ENCODE peak calls at places on chromosomes 4 and X, in five cellular contexts. T is NB4, V is fibroblast of pulmonary artery, J is natural killer cell, L is endodermal cell. E is an unnamed sample.

GRCh38 chr4:15690020-15690809 is 8.6 kb downstream of the FAM200B start:
- DNase-seq in T (peak), V (peak), J (no peak), L (peak), E (no peak)

GRCh38 chrX:9312922-9313867 is 151.7 kb upstream of the TBL1X start:
- DNase-seq in T (peak), V (no peak), J (peak), L (peak), E (peak)

GRCh38 chrX:108117988-108118387 is 26.4 kb downstream of the ATG4A start:
- DNase-seq in T (no peak), V (no peak), J (no peak), L (no peak), E (no peak)

GRCh38 chr4:184347251-184348239 is 126.8 kb downstream of the IRF2 start:
- DNase-seq in T (peak), V (peak), J (no peak), L (peak), E (peak)

GRCh38 chr4:152968806-152969394 is 32.8 kb downstream of the FHDC1 start:
- DNase-seq in T (no peak), V (no peak), J (no peak), L (no peak), E (no peak)

GRCh38 chr4:90121961-90122748 is 5.0 kb upstream of the CCSER1 start:
- DNase-seq in T (no peak), V (peak), J (no peak), L (no peak), E (no peak)

GRCh38 chrX:131675596-131676194 is 131.8 kb downstream of the OR13H1 start:
- DNase-seq in T (peak), V (peak), J (no peak), L (peak), E (no peak)

GRCh38 chr4:20464381-20464780 is 212.7 kb downstream of the SLIT2 start:
- DNase-seq in T (no peak), V (peak), J (no peak), L (no peak), E (no peak)

GRCh38 chr4:168679397-168680176 is 182.7 kb downstream of the PALLD start:
- DNase-seq in T (no peak), V (no peak), J (no peak), L (no peak), E (no peak)

GRCh38 chr4:131974730-131975129 is 1174.4 kb upstream of the PCDH10 start:
- DNase-seq in T (peak), V (peak), J (no peak), L (no peak), E (no peak)

GRCh38 chr4:165967486-165967885 is 94.4 kb downstream of the TLL1 start:
- DNase-seq in T (no peak), V (no peak), J (no peak), L (no peak), E (no peak)

GRCh38 chr4:83387922-83388676 is 53.5 kb upstream of the HPSE start:
- DNase-seq in T (peak), V (no peak), J (no peak), L (peak), E (no peak)

GRCh38 chr4:96108146-96108545 is 268.3 kb downstream of the PDHA2 start:
- DNase-seq in T (no peak), V (no peak), J (no peak), L (no peak), E (no peak)

GRCh38 chrX:39492495-39493162 is 605.1 kb downstream of the BCOR start:
- DNase-seq in T (peak), V (no peak), J (no peak), L (no peak), E (peak)

GRCh38 chr4:10130190-10130888 is 13.7 kb upstream of the WDR1 start:
- DNase-seq in T (no peak), V (no peak), J (no peak), L (no peak), E (no peak)

GRCh38 chrX:119686087-119686639 is 6.8 kb downstream of the SEPTIN6 start:
- DNase-seq in T (peak), V (no peak), J (no peak), L (no peak), E (peak)

GRCh38 chrX:131704136-131704695 is 160.3 kb downstream of the OR13H1 start:
- DNase-seq in T (no peak), V (no peak), J (no peak), L (no peak), E (peak)

GRCh38 chr4:69748176-69748575 is 12.2 kb downstream of the SULT1B1 start:
- DNase-seq in T (no peak), V (peak), J (no peak), L (no peak), E (no peak)

GRCh38 chr4:186900232-186900900 is 176.7 kb upstream of the FAT1 start:
- DNase-seq in T (no peak), V (peak), J (no peak), L (no peak), E (no peak)

GRCh38 chrX:74426615-74427014 is 5.3 kb downstream of the SLC16A2 start:
- DNase-seq in T (no peak), V (no peak), J (no peak), L (no peak), E (no peak)

GRCh38 chr4:105061720-105062119 is 85.0 kb upstream of the TET2 start:
- DNase-seq in T (peak), V (no peak), J (no peak), L (no peak), E (no peak)

GRCh38 chr4:187444061-187444460 is 551.5 kb upstream of the ZFP42 start:
- DNase-seq in T (no peak), V (no peak), J (no peak), L (no peak), E (no peak)

GRCh38 chrX:68983004-68983857 is 154.4 kb downstream of the EFNB1 start:
- DNase-seq in T (no peak), V (no peak), J (no peak), L (peak), E (no peak)

GRCh38 chr4:139988863-139989765 is 164.9 kb downstream of the MAML3 start:
- DNase-seq in T (peak), V (peak), J (no peak), L (peak), E (no peak)

GRCh38 chr4:124414641-124415040 is 297.9 kb downstream of the ANKRD50 start:
- DNase-seq in T (no peak), V (peak), J (no peak), L (no peak), E (no peak)

GRCh38 chrX:47633671-47634590 is 4.2 kb upstream of the CFP start:
- DNase-seq in T (peak), V (no peak), J (no peak), L (no peak), E (no peak)

GRCh38 chrX:150575415-150575814 is 7.0 kb downstream of the MTM1 start:
- DNase-seq in T (no peak), V (peak), J (no peak), L (no peak), E (no peak)

GRCh38 chr4:103008875-103009729 is 10.4 kb downstream of the SLC9B1 start:
- DNase-seq in T (peak), V (peak), J (no peak), L (no peak), E (no peak)

GRCh38 chr4:85591361-85592098 is 116.6 kb downstream of the ARHGAP24 start:
- DNase-seq in T (no peak), V (no peak), J (no peak), L (no peak), E (no peak)

GRCh38 chrX:27890611-27891010 is 82.8 kb downstream of the MAGEB10 start:
- DNase-seq in T (no peak), V (peak), J (no peak), L (no peak), E (no peak)

GRCh38 chr4:174119051-174119450 is 164.4 kb downstream of the FBXO8 start:
- DNase-seq in T (peak), V (peak), J (no peak), L (no peak), E (no peak)

GRCh38 chr4:70505152-70505748 is 13.1 kb upstream of the AMTN start:
- DNase-seq in T (peak), V (peak), J (peak), L (peak), E (peak)

GRCh38 chr4:99624141-99624719 is 33.4 kb downstream of the C4orf54 start:
- DNase-seq in T (no peak), V (no peak), J (no peak), L (peak), E (no peak)

GRCh38 chr4:124111922-124112321 is 600.6 kb downstream of the ANKRD50 start:
- DNase-seq in T (peak), V (peak), J (no peak), L (peak), E (no peak)

GRCh38 chr4:18214656-18215055 is 193.1 kb upstream of the LCORL start:
- DNase-seq in T (no peak), V (no peak), J (no peak), L (peak), E (no peak)

GRCh38 chr4:8616831-8617230 is 24.3 kb downstream of the CPZ start:
- DNase-seq in T (no peak), V (no peak), J (no peak), L (no peak), E (no peak)

GRCh38 chr4:124710911-124711310 is 1.6 kb downstream of the ANKRD50 start:
- DNase-seq in T (no peak), V (peak), J (no peak), L (no peak), E (no peak)

GRCh38 chrX:130896816-130897508 is 6.0 kb downstream of the ENOX2 start:
- DNase-seq in T (no peak), V (peak), J (no peak), L (no peak), E (no peak)

DNA sequence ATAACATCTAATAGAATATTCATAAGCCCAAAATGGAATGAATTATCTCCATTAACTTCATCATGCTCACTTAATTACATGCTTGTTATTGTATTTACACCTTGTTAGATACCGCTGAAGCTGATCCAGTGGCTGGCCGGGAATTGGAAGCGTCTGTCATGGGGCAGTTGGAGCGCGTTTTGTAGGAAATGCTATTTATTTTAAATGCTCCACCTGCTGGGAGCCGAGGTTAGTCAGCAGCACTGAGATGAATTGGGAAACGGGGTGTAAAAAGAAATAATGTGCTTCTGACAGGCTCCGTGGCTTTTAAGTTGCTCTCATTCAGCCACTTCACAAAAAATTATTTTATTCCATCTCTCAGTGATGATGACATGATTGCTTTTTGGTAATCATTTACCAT is 25.2 kb downstream of the ARX start:
- DNase-seq in T (no peak), V (no peak), J (no peak), L (peak), E (no peak)
- TF ChIP-seq CTCF in T (no peak), V (no peak), J (no peak), L (peak), E (no peak)

GRCh38 chr4:143555676-143556075 is 42.2 kb downstream of the SMARCA5 start:
- DNase-seq in T (no peak), V (no peak), J (no peak), L (no peak), E (no peak)

GRCh38 chr4:143559757-143560147 is 46.2 kb downstream of the SMARCA5 start:
- DNase-seq in T (no peak), V (no peak), J (no peak), L (no peak), E (no peak)

GRCh38 chr4:143554728-143555597 is 41.5 kb downstream of the SMARCA5 start:
- DNase-seq in T (no peak), V (no peak), J (no peak), L (no peak), E (no peak)

GRCh38 chr4:143558286-143558685 is 44.8 kb downstream of the SMARCA5 start:
- DNase-seq in T (no peak), V (no peak), J (no peak), L (no peak), E (no peak)

GRCh38 chr4:143558823-143559756 is 45.6 kb downstream of the SMARCA5 start:
- DNase-seq in T (peak), V (peak), J (peak), L (peak), E (peak)
- TF ChIP-seq CTCF in T (no peak), V (peak), J (no peak), L (peak), E (peak)

GRCh38 chr4:76105652-76106051 is 31.1 kb downstream of the ART3 start:
- DNase-seq in T (no peak), V (no peak), J (no peak), L (no peak), E (no peak)
- TF ChIP-seq CTCF in T (no peak), V (no peak), J (no peak), L (no peak), E (no peak)

DNA sequence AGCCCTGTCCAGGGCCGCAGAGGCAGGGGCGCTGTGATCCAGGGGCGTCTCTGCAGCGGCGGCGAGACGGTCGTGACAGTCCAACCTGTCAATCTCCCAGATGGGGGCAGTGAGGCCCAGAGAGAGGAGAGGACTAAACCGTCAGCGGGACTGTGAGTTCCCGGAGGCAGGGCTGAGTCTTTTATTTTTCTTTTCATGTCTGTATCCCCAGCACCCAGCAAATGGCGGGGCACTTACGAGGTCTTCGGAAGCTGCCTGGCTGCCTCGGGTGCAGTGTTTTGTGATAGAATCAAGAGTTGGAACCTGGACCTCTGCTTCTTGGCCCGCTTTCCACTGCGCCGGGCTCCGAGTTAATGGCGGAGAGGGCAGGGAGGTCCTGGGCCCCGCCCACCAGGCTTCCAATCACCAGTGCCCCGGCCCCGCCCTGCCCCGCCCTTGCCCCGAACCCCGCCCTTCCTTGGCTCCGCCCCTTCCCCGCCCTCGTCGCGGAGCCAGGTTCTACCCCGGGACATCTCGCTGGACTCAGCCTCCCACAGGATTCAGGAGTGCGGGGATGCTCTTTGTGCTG is 35.3 kb upstream of the GRPEL1 start:
- DNase-seq in T (peak), V (peak), J (peak), L (peak), E (peak)
- TF ChIP-seq CTCF in T (no peak), V (no peak), J (no peak), L (no peak), E (no peak)

GRCh38 chrX:137352101-137352660 is 213.7 kb upstream of the ZIC3 start:
- DNase-seq in T (peak), V (no peak), J (no peak), L (peak), E (no peak)
- TF ChIP-seq CTCF in T (peak), V (no peak), J (no peak), L (peak), E (no peak)

E was measured in Peyer's patch.